ENCODE peak calls at places on chromosomes 16 and 17, in seven cellular contexts. L is left ventricle myocardium inferior, U is coronary artery, F is BE2C, Y is ascending aorta, Z is dorsolateral prefrontal cortex, K is Calu3. G is an unnamed sample.

GRCh38 chr17:64357191-64357981 is 33.3 kb downstream of the PECAM1 start:
- DNase-seq in Y (no peak), Z (peak), L (peak), U (peak), F (no peak), K (no peak), G (no peak)

GRCh38 chr16:57556941-57557541 is 14.6 kb downstream of the ADGRG5 start:
- DNase-seq in Y (no peak), Z (no peak), U (no peak), L (no peak), K (no peak), F (no peak), G (no peak)

GRCh38 chr17:38587193-38587592 is 18.6 kb downstream of the SRCIN1 start:
- DNase-seq in Z (no peak), U (no peak), Y (no peak), K (no peak), L (no peak), F (no peak), G (no peak)

GRCh38 chr16:53821487-53821886 is 117.5 kb downstream of the FTO start:
- DNase-seq in U (no peak), Y (no peak), F (no peak), L (no peak), K (no peak), Z (no peak), G (no peak)

GRCh38 chr17:32015245-32016013 is 8.2 kb downstream of the LRRC37B start:
- DNase-seq in L (no peak), U (no peak), K (peak), F (no peak), Y (no peak), Z (no peak), G (no peak)

GRCh38 chr16:24508614-24509013 is 30.8 kb upstream of the RBBP6 start:
- DNase-seq in Z (no peak), U (no peak), F (no peak), K (no peak), L (no peak), Y (peak), G (no peak)

GRCh38 chr16:35754391-35755369 is 2295.3 kb downstream of the TP53TG3F start:
- DNase-seq in L (no peak), Y (no peak), U (peak), F (no peak), K (no peak), Z (no peak), G (peak)

GRCh38 chr17:29930399-29931010 is 477 bp upstream of the SSH2 start:
- DNase-seq in L (no peak), K (no peak), F (no peak), U (no peak), Y (no peak), Z (no peak), G (no peak)

GRCh38 chr17:15348030-15348429 is 6.6 kb upstream of the TEKT3 start:
- DNase-seq in U (no peak), Z (no peak), L (no peak), K (no peak), Y (no peak), F (no peak), G (no peak)

GRCh38 chr16:8678068-8678927 is 3.9 kb downstream of the ABAT start:
- DNase-seq in L (no peak), Y (no peak), F (no peak), Z (no peak), U (no peak), K (no peak), G (no peak)

GRCh38 chr16:30183961-30184429 is 593 bp downstream of the CORO1A start:
- DNase-seq in U (no peak), K (no peak), F (no peak), Z (peak), Y (peak), L (peak), G (no peak)

GRCh38 chr17:38727661-38728220 is 2.4 kb upstream of the CISD3 start:
- DNase-seq in F (no peak), Z (no peak), U (no peak), L (no peak), K (no peak), Y (no peak), G (no peak)

GRCh38 chr17:20995873-20996723 is 46.7 kb downstream of the USP22 start:
- DNase-seq in L (no peak), U (no peak), Z (no peak), K (no peak), Y (peak), F (no peak), G (no peak)

GRCh38 chr17:4090898-4091297 is 51.9 kb downstream of the ZZEF1 start:
- DNase-seq in Z (no peak), Y (no peak), F (no peak), U (no peak), K (no peak), L (no peak), G (no peak)

GRCh38 chr17:80999224-81000088 is 7.8 kb downstream of the CHMP6 start:
- DNase-seq in Z (no peak), K (no peak), U (no peak), F (peak), Y (no peak), L (no peak), G (no peak)

GRCh38 chr17:48254896-48255295 is 147.3 kb downstream of the SNX11 start:
- DNase-seq in L (no peak), K (no peak), F (no peak), Z (no peak), U (no peak), Y (no peak), G (no peak)

GRCh38 chr16:19831678-19832077 is 53.0 kb downstream of the GPRC5B start:
- DNase-seq in Z (no peak), F (no peak), K (peak), U (no peak), L (no peak), Y (no peak), G (no peak)

GRCh38 chr17:64448665-64449512 is at the start of gene MILR1:
- DNase-seq in L (no peak), F (no peak), Y (peak), Z (no peak), K (peak), U (peak), G (no peak)

GRCh38 chr17:1870592-1870991 is 40.8 kb downstream of the RPA1 start:
- DNase-seq in U (no peak), K (no peak), L (no peak), F (no peak), Y (no peak), Z (no peak), G (no peak)

GRCh38 chr16:57537596-57538234 is 1.3 kb upstream of the CCDC102A start:
- DNase-seq in F (no peak), L (no peak), K (no peak), U (no peak), Y (peak), Z (peak), G (no peak)

GRCh38 chr17:5047446-5047845 is 12.2 kb upstream of the SLC52A1 start:
- DNase-seq in K (no peak), L (no peak), F (no peak), U (no peak), Y (no peak), Z (no peak), G (no peak)

GRCh38 chr17:8473451-8474192 is 37.9 kb downstream of the NDEL1 start:
- DNase-seq in L (no peak), K (no peak), U (no peak), Y (no peak), Z (no peak), F (no peak), G (peak)

GRCh38 chr17:47338026-47338425 is 14.3 kb downstream of the EFCAB13 start:
- DNase-seq in Z (no peak), Y (no peak), K (no peak), F (no peak), U (no peak), L (no peak), G (no peak)

GRCh38 chr17:28938552-28938951 is 12.8 kb downstream of the PHF12 start:
- DNase-seq in U (no peak), L (no peak), Z (no peak), Y (no peak), F (no peak), K (no peak), G (no peak)

GRCh38 chr16:78515421-78515820 is 416.0 kb downstream of the WWOX start:
- DNase-seq in Z (peak), K (no peak), L (no peak), F (no peak), U (no peak), Y (no peak), G (no peak)

GRCh38 chr17:47222032-47222431 is 12.9 kb downstream of the MYL4 start:
- DNase-seq in F (no peak), K (no peak), L (no peak), U (no peak), Y (no peak), Z (no peak), G (no peak)

GRCh38 chr17:30530346-30531025 is 53.3 kb downstream of the GOSR1 start:
- DNase-seq in F (no peak), K (no peak), U (no peak), Z (no peak), Y (no peak), L (no peak), G (no peak)

GRCh38 chr17:55722016-55722706 is 503 bp downstream of the TMEM100 start:
- DNase-seq in Z (no peak), Y (no peak), U (no peak), K (no peak), L (no peak), F (no peak), G (no peak)

GRCh38 chr16:21283521-21284289 is 5.6 kb upstream of the CRYM start:
- DNase-seq in U (no peak), Y (no peak), F (peak), K (peak), L (peak), Z (peak), G (peak)

GRCh38 chr17:72699566-72699965 is 392.9 kb downstream of the SLC39A11 start:
- DNase-seq in L (no peak), F (no peak), Y (no peak), Z (no peak), U (no peak), K (no peak), G (no peak)

GRCh38 chr17:4854181-4854681 is 21.1 kb downstream of the MINK1 start:
- DNase-seq in L (no peak), Z (peak), K (no peak), Y (no peak), F (no peak), U (no peak), G (no peak)

GRCh38 chr17:79990051-79990592 is 45.5 kb downstream of the TBC1D16 start:
- DNase-seq in Z (no peak), K (no peak), L (no peak), F (no peak), Y (no peak), U (no peak), G (no peak)

GRCh38 chr17:79992657-79993389 is 42.8 kb downstream of the TBC1D16 start:
- DNase-seq in L (no peak), U (peak), K (no peak), F (no peak), Z (no peak), Y (no peak), G (no peak)

GRCh38 chr17:79990704-79991103 is 45.0 kb downstream of the TBC1D16 start:
- DNase-seq in U (peak), L (no peak), F (no peak), Y (no peak), Z (no peak), K (no peak), G (no peak)

GRCh38 chr17:79991924-79992656 is 43.6 kb downstream of the TBC1D16 start:
- DNase-seq in Y (no peak), K (peak), L (peak), Z (no peak), F (peak), U (peak), G (no peak)

GRCh38 chr17:79991140-79991923 is 44.3 kb downstream of the TBC1D16 start:
- DNase-seq in F (peak), Z (peak), Y (peak), L (peak), U (peak), K (peak), G (peak)
- TF ChIP-seq CTCF in F (peak), Z (peak), Y (peak), L (peak), U (peak), K (peak), G (peak)

GRCh38 chr17:71438631-71439146 is 682.1 kb upstream of the SOX9 start:
- DNase-seq in K (peak), U (no peak), Z (no peak), Y (no peak), L (no peak), F (peak), G (no peak)
- TF ChIP-seq CTCF in K (no peak), U (no peak), Z (no peak), Y (no peak), L (no peak), F (peak), G (peak)

DNA sequence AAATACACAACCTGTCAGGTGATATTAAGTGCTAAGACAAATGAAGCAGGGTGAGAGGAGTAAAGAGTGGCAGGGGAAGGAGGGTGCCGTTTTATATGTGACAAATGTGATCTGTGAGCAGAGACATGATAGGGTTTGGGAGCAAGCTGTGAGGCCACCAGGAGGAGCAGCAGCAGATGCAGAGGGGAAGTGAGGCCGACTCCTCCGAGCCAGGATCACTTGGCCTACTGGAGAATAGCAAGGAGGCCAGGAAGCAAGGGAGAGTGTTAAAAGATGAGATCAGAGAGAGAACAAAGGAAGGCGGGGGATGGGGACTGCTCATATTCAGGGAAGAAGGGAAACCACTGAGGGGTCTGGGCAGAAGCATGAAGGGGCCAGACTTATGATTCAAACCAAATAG is 129.4 kb downstream of the TANGO6 start:
- DNase-seq in U (no peak), F (peak), Z (peak), L (no peak), Y (no peak), K (peak), G (no peak)
- TF ChIP-seq CTCF in U (no peak), F (peak), Z (no peak), L (peak), Y (no peak), K (no peak), G (peak)

DNA sequence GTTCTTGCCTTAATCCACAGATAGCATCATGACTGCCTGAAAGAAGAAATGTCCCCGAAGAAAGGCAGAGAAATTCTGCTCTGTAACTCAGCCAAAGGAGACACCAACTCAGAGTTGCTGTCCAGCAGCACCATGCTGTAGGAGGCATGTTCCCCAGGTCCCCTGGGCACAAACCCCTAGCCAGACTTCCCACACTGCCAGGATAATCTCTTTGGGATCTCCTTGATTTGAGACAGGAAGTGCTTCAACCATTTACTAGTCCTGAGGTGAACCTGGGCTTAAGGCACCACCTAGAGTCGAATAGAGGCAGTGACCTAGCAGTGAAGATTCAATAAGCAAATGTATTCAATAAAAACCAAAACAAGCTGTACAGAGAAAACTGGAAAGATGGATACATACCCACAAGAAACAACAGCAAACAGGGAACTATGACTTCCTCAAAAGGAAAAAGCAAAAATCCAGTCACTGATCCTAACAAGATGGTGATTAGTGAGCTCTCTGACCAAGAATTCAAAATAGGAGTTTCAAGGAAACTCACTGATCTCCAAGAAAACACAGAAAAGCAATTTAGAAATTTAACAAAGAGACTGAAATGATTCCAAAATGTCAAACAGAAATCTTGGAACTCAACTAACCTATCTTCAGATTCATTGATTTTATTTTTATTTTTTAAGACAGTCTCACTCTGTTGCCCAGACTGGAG is 5.7 kb downstream of the OR4D2 start:
- DNase-seq in Z (no peak), F (no peak), L (no peak), K (peak), Y (no peak), U (no peak), G (no peak)
- TF ChIP-seq CTCF in Z (no peak), F (peak), L (peak), K (peak), Y (no peak), U (no peak), G (peak)

GRCh38 chr16:58614860-58615259 is 14.8 kb downstream of the CNOT1 start:
- DNase-seq in Y (no peak), K (no peak), Z (no peak), F (no peak), L (no peak), U (no peak), G (no peak)
- TF ChIP-seq CTCF in Y (no peak), K (no peak), Z (no peak), F (no peak), L (no peak), U (no peak), G (no peak)

DNA sequence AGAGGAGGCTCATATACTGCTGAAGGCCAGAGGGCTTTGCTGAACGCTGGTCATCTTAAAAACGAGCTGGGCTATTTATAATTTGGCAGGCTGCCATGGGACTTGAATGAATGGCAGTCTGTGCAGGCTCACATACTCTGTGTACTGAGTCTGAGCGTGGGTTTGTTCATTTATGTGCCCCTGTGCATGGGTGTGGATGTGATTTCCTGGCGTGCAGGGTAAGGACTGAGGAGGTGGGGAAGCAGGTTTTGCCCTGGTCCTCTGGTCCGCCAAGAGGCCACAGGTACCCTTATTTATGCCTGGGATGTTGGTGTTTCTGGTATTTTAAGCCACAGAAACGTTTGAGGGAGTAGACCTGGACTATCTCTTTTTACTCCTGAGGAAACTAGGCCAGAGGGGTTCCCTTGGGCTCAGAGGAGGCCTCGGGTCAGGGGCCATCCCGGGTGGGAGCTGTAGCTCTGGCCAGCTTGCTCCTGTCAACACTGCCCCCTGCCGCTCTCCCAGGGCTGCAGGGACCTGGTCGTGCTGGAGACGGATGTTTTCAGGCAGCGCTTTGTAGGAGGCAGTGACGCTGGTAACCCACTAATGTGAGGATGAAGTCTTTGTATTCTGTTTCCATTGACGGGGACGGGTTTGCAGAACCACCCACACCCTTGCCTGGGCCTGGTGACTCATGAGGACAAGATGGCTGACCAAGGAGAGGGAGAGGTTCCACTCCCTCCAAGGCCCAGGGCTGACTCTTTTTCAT is 184.4 kb downstream of the MSI2 start:
- DNase-seq in K (peak), Z (peak), F (peak), Y (peak), L (peak), U (peak), G (peak)
- TF ChIP-seq CTCF in K (peak), Z (peak), F (peak), Y (no peak), L (peak), U (no peak), G (peak)

GRCh38 chr16:49492090-49492801 is 118.6 kb downstream of the C16orf78 start:
- DNase-seq in Y (peak), Z (peak), K (peak), U (no peak), F (peak), L (peak), G (no peak)
- TF ChIP-seq CTCF in Y (peak), Z (peak), K (peak), U (peak), F (peak), L (peak), G (peak)

DNA sequence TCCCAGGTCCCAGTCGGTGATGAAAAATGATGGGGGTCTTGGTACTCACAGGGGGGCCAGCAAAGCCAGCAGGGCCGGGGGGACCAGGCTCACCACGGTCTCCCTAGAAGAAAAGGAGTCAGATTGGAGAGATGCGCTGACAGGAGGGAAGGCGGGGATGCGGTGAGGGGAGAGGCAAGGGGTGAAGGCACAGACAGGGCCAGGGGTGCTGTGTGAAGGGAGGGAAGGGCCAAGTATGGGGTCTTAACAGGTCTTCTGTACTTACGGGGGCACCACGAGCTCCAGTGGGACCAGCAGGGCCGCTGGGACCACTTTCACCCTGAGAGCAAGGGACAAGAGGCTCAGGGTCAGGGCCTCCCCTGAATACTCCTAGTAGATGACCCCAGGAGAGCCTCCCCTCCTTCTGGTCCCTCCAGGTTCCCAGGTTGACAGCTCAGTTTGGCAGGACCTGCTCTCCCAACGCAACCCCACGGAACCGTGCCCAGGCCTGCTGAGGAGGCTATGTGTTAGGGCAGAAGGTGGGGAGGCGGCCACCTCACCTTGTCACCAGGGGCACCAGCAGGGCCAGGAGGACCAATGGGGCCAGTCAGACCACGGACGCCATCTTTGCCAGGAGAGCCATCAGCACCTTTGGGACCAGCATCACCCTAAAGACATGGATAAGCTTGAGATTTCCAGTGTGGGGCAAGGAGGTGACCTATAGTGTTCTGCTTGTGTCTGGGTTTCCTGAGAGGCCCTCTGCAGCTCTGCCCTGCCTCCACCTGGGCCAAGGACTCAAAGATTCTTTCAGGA is 11.0 kb downstream of the COL1A1 start:
- DNase-seq in Y (no peak), K (no peak), Z (no peak), L (no peak), F (no peak), U (no peak), G (no peak)
- TF ChIP-seq CTCF in Y (no peak), K (no peak), Z (no peak), L (no peak), F (no peak), U (no peak), G (no peak)